ENCODE peak calls at places on chromosomes 12 and 14, in ten cellular contexts. One of them, this sample, is unnamed.

GRCh38 chr12:88591343-88591742 is 11.1 kb upstream of the KITLG start:
- DNase-seq in left lobe of liver: no peak
- DNase-seq in A172: no peak
- DNase-seq in NCI-H460: no peak
- DNase-seq in psoas muscle: no peak
- DNase-seq in thyroid gland: no peak
- DNase-seq in A549: no peak
- DNase-seq in stimulated activated CD8-positive, alpha-beta memory T cell treated with anti-CD3 and anti-CD28 coated beads, Interleukin-7, amount 100 ng/mL, for 1 hour: no peak
- DNase-seq in neural crest cell: no peak
- DNase-seq in activated T-helper 1 cell treated with anti-CD3 and anti-CD28 coated beads, Interleukin-12 subunit alpha, Interleukin-12 subunit beta, Interleukin-2, Interleukin-4 antibody, amounts not matched to agents 30 ng/mL and 10 ng/mL and 1 ng/mL, durations not matched to agents 14 hours and 24 hours and 36 hours: no peak
- DNase-seq in this sample: no peak

GRCh38 chr12:11839093-11839641 is 189.7 kb downstream of the ETV6 start:
- DNase-seq in left lobe of liver: peak; percentile 55
- DNase-seq in A172: peak; percentile 38
- DNase-seq in NCI-H460: no peak
- DNase-seq in psoas muscle: no peak
- DNase-seq in thyroid gland: peak; percentile 80
- DNase-seq in A549: no peak
- DNase-seq in stimulated activated CD8-positive, alpha-beta memory T cell treated with anti-CD3 and anti-CD28 coated beads, Interleukin-7, amount 100 ng/mL, for 1 hour: no peak
- DNase-seq in neural crest cell: no peak
- DNase-seq in activated T-helper 1 cell treated with anti-CD3 and anti-CD28 coated beads, Interleukin-12 subunit alpha, Interleukin-12 subunit beta, Interleukin-2, Interleukin-4 antibody, amounts not matched to agents 30 ng/mL and 10 ng/mL and 1 ng/mL, durations not matched to agents 14 hours and 24 hours and 36 hours: no peak
- DNase-seq in this sample: no peak

GRCh38 chr12:111068281-111068680 is 147.9 kb upstream of the MYL2 start:
- DNase-seq in left lobe of liver: no peak
- DNase-seq in A172: no peak
- DNase-seq in NCI-H460: no peak
- DNase-seq in psoas muscle: no peak
- DNase-seq in thyroid gland: no peak
- DNase-seq in A549: no peak
- DNase-seq in stimulated activated CD8-positive, alpha-beta memory T cell treated with anti-CD3 and anti-CD28 coated beads, Interleukin-7, amount 100 ng/mL, for 1 hour: no peak
- DNase-seq in neural crest cell: peak; percentile 34
- DNase-seq in activated T-helper 1 cell treated with anti-CD3 and anti-CD28 coated beads, Interleukin-12 subunit alpha, Interleukin-12 subunit beta, Interleukin-2, Interleukin-4 antibody, amounts not matched to agents 30 ng/mL and 10 ng/mL and 1 ng/mL, durations not matched to agents 14 hours and 24 hours and 36 hours: no peak
- DNase-seq in this sample: no peak

GRCh38 chr12:55073043-55074022 is 52.9 kb upstream of the OR9K2 start:
- DNase-seq in left lobe of liver: peak; percentile 64
- DNase-seq in A172: peak; percentile 68
- DNase-seq in NCI-H460: peak; percentile 70
- DNase-seq in psoas muscle: peak; percentile 77
- DNase-seq in thyroid gland: peak; percentile 76
- DNase-seq in A549: peak; percentile 42
- DNase-seq in stimulated activated CD8-positive, alpha-beta memory T cell treated with anti-CD3 and anti-CD28 coated beads, Interleukin-7, amount 100 ng/mL, for 1 hour: peak; percentile 48
- DNase-seq in neural crest cell: peak; percentile 81
- DNase-seq in activated T-helper 1 cell treated with anti-CD3 and anti-CD28 coated beads, Interleukin-12 subunit alpha, Interleukin-12 subunit beta, Interleukin-2, Interleukin-4 antibody, amounts not matched to agents 30 ng/mL and 10 ng/mL and 1 ng/mL, durations not matched to agents 14 hours and 24 hours and 36 hours: peak; percentile 57
- DNase-seq in this sample: peak; percentile 70

GRCh38 chr12:65565601-65566560 is 258.4 kb upstream of the HMGA2 start:
- DNase-seq in left lobe of liver: no peak
- DNase-seq in A172: peak; percentile 88
- DNase-seq in NCI-H460: peak; percentile 69
- DNase-seq in psoas muscle: no peak
- DNase-seq in thyroid gland: no peak
- DNase-seq in A549: no peak
- DNase-seq in stimulated activated CD8-positive, alpha-beta memory T cell treated with anti-CD3 and anti-CD28 coated beads, Interleukin-7, amount 100 ng/mL, for 1 hour: no peak
- DNase-seq in neural crest cell: no peak
- DNase-seq in activated T-helper 1 cell treated with anti-CD3 and anti-CD28 coated beads, Interleukin-12 subunit alpha, Interleukin-12 subunit beta, Interleukin-2, Interleukin-4 antibody, amounts not matched to agents 30 ng/mL and 10 ng/mL and 1 ng/mL, durations not matched to agents 14 hours and 24 hours and 36 hours: no peak
- DNase-seq in this sample: no peak

GRCh38 chr14:98173291-98173690 is 1098.7 kb downstream of the BCL11B start:
- DNase-seq in left lobe of liver: no peak
- DNase-seq in A172: no peak
- DNase-seq in NCI-H460: no peak
- DNase-seq in psoas muscle: no peak
- DNase-seq in thyroid gland: peak; percentile 18
- DNase-seq in A549: no peak
- DNase-seq in stimulated activated CD8-positive, alpha-beta memory T cell treated with anti-CD3 and anti-CD28 coated beads, Interleukin-7, amount 100 ng/mL, for 1 hour: peak; percentile 42
- DNase-seq in neural crest cell: no peak
- DNase-seq in activated T-helper 1 cell treated with anti-CD3 and anti-CD28 coated beads, Interleukin-12 subunit alpha, Interleukin-12 subunit beta, Interleukin-2, Interleukin-4 antibody, amounts not matched to agents 30 ng/mL and 10 ng/mL and 1 ng/mL, durations not matched to agents 14 hours and 24 hours and 36 hours: peak; percentile 45
- DNase-seq in this sample: no peak

GRCh38 chr12:11773889-11774677 is 124.6 kb downstream of the ETV6 start:
- DNase-seq in left lobe of liver: no peak
- DNase-seq in A172: no peak
- DNase-seq in NCI-H460: no peak
- DNase-seq in psoas muscle: no peak
- DNase-seq in thyroid gland: no peak
- DNase-seq in A549: no peak
- DNase-seq in stimulated activated CD8-positive, alpha-beta memory T cell treated with anti-CD3 and anti-CD28 coated beads, Interleukin-7, amount 100 ng/mL, for 1 hour: no peak
- DNase-seq in neural crest cell: no peak
- DNase-seq in activated T-helper 1 cell treated with anti-CD3 and anti-CD28 coated beads, Interleukin-12 subunit alpha, Interleukin-12 subunit beta, Interleukin-2, Interleukin-4 antibody, amounts not matched to agents 30 ng/mL and 10 ng/mL and 1 ng/mL, durations not matched to agents 14 hours and 24 hours and 36 hours: no peak
- DNase-seq in this sample: no peak

GRCh38 chr14:76688373-76688671 is 72.9 kb upstream of the VASH1 start:
- DNase-seq in left lobe of liver: no peak
- DNase-seq in A172: no peak
- DNase-seq in NCI-H460: no peak
- DNase-seq in psoas muscle: no peak
- DNase-seq in thyroid gland: no peak
- DNase-seq in A549: no peak
- DNase-seq in stimulated activated CD8-positive, alpha-beta memory T cell treated with anti-CD3 and anti-CD28 coated beads, Interleukin-7, amount 100 ng/mL, for 1 hour: no peak
- DNase-seq in neural crest cell: no peak
- DNase-seq in activated T-helper 1 cell treated with anti-CD3 and anti-CD28 coated beads, Interleukin-12 subunit alpha, Interleukin-12 subunit beta, Interleukin-2, Interleukin-4 antibody, amounts not matched to agents 30 ng/mL and 10 ng/mL and 1 ng/mL, durations not matched to agents 14 hours and 24 hours and 36 hours: no peak
- DNase-seq in this sample: no peak

GRCh38 chr14:33931439-33931838 is 19.4 kb downstream of the EGLN3 start:
- DNase-seq in left lobe of liver: no peak
- DNase-seq in A172: no peak
- DNase-seq in NCI-H460: no peak
- DNase-seq in psoas muscle: no peak
- DNase-seq in thyroid gland: no peak
- DNase-seq in A549: no peak
- DNase-seq in stimulated activated CD8-positive, alpha-beta memory T cell treated with anti-CD3 and anti-CD28 coated beads, Interleukin-7, amount 100 ng/mL, for 1 hour: no peak
- DNase-seq in neural crest cell: no peak
- DNase-seq in activated T-helper 1 cell treated with anti-CD3 and anti-CD28 coated beads, Interleukin-12 subunit alpha, Interleukin-12 subunit beta, Interleukin-2, Interleukin-4 antibody, amounts not matched to agents 30 ng/mL and 10 ng/mL and 1 ng/mL, durations not matched to agents 14 hours and 24 hours and 36 hours: no peak
- DNase-seq in this sample: no peak

GRCh38 chr14:21521526-21521925 is 4.6 kb downstream of the SALL2 start:
- DNase-seq in left lobe of liver: no peak
- DNase-seq in A172: peak; percentile 8
- DNase-seq in NCI-H460: no peak
- DNase-seq in psoas muscle: no peak
- DNase-seq in thyroid gland: no peak
- DNase-seq in A549: no peak
- DNase-seq in stimulated activated CD8-positive, alpha-beta memory T cell treated with anti-CD3 and anti-CD28 coated beads, Interleukin-7, amount 100 ng/mL, for 1 hour: no peak
- DNase-seq in neural crest cell: no peak
- DNase-seq in activated T-helper 1 cell treated with anti-CD3 and anti-CD28 coated beads, Interleukin-12 subunit alpha, Interleukin-12 subunit beta, Interleukin-2, Interleukin-4 antibody, amounts not matched to agents 30 ng/mL and 10 ng/mL and 1 ng/mL, durations not matched to agents 14 hours and 24 hours and 36 hours: no peak
- DNase-seq in this sample: no peak

GRCh38 chr12:6062427-6063378 is 61.8 kb downstream of the VWF start:
- DNase-seq in left lobe of liver: peak; percentile 64
- DNase-seq in A172: no peak
- DNase-seq in NCI-H460: peak; percentile 40
- DNase-seq in psoas muscle: no peak
- DNase-seq in thyroid gland: peak; percentile 49
- DNase-seq in A549: peak; percentile 77
- DNase-seq in stimulated activated CD8-positive, alpha-beta memory T cell treated with anti-CD3 and anti-CD28 coated beads, Interleukin-7, amount 100 ng/mL, for 1 hour: no peak
- DNase-seq in neural crest cell: peak; percentile 58
- DNase-seq in activated T-helper 1 cell treated with anti-CD3 and anti-CD28 coated beads, Interleukin-12 subunit alpha, Interleukin-12 subunit beta, Interleukin-2, Interleukin-4 antibody, amounts not matched to agents 30 ng/mL and 10 ng/mL and 1 ng/mL, durations not matched to agents 14 hours and 24 hours and 36 hours: peak; percentile 17
- DNase-seq in this sample: peak; percentile 36

GRCh38 chr12:39538679-39539104 is 80.9 kb downstream of the ABCD2 start:
- DNase-seq in left lobe of liver: no peak
- DNase-seq in A172: no peak
- DNase-seq in NCI-H460: no peak
- DNase-seq in psoas muscle: no peak
- DNase-seq in thyroid gland: no peak
- DNase-seq in A549: no peak
- DNase-seq in stimulated activated CD8-positive, alpha-beta memory T cell treated with anti-CD3 and anti-CD28 coated beads, Interleukin-7, amount 100 ng/mL, for 1 hour: no peak
- DNase-seq in neural crest cell: no peak
- DNase-seq in activated T-helper 1 cell treated with anti-CD3 and anti-CD28 coated beads, Interleukin-12 subunit alpha, Interleukin-12 subunit beta, Interleukin-2, Interleukin-4 antibody, amounts not matched to agents 30 ng/mL and 10 ng/mL and 1 ng/mL, durations not matched to agents 14 hours and 24 hours and 36 hours: no peak
- DNase-seq in this sample: no peak

GRCh38 chr14:36973806-36974442 is 198.5 kb downstream of the SLC25A21 start:
- DNase-seq in left lobe of liver: no peak
- DNase-seq in A172: peak; percentile 23
- DNase-seq in NCI-H460: no peak
- DNase-seq in psoas muscle: no peak
- DNase-seq in thyroid gland: no peak
- DNase-seq in A549: no peak
- DNase-seq in stimulated activated CD8-positive, alpha-beta memory T cell treated with anti-CD3 and anti-CD28 coated beads, Interleukin-7, amount 100 ng/mL, for 1 hour: no peak
- DNase-seq in neural crest cell: no peak
- DNase-seq in activated T-helper 1 cell treated with anti-CD3 and anti-CD28 coated beads, Interleukin-12 subunit alpha, Interleukin-12 subunit beta, Interleukin-2, Interleukin-4 antibody, amounts not matched to agents 30 ng/mL and 10 ng/mL and 1 ng/mL, durations not matched to agents 14 hours and 24 hours and 36 hours: no peak
- DNase-seq in this sample: no peak

GRCh38 chr14:50830044-50830931 is 674 bp downstream of the NIN start:
- DNase-seq in left lobe of liver: peak; percentile 60
- DNase-seq in A172: no peak
- DNase-seq in NCI-H460: no peak
- DNase-seq in psoas muscle: peak; percentile 73
- DNase-seq in thyroid gland: peak; percentile 50
- DNase-seq in A549: peak; percentile 9
- DNase-seq in stimulated activated CD8-positive, alpha-beta memory T cell treated with anti-CD3 and anti-CD28 coated beads, Interleukin-7, amount 100 ng/mL, for 1 hour: peak; percentile 37
- DNase-seq in neural crest cell: peak; percentile 60
- DNase-seq in activated T-helper 1 cell treated with anti-CD3 and anti-CD28 coated beads, Interleukin-12 subunit alpha, Interleukin-12 subunit beta, Interleukin-2, Interleukin-4 antibody, amounts not matched to agents 30 ng/mL and 10 ng/mL and 1 ng/mL, durations not matched to agents 14 hours and 24 hours and 36 hours: peak; percentile 57
- DNase-seq in this sample: peak; percentile 61